ENCODE peak calls at places on chromosomes 6 and 20, in five cellular contexts. N is heart right ventricle; D is stimulated activated CD4-positive, alpha-beta T cell treated with anti-CD3 and anti-CD28 coated beads, Interleukin-1b, Interleukin-23, amount 100 ng/mL, for 48 hours; Y is NCI-H1436; L is A549. X is an unnamed sample.
A peak's percentile ranks its signal among the peaks of the same experiment; 100 is the strongest.

GRCh38 chr6:42423244-42423643 is 28.5 kb downstream of the TRERF1 start:
- DNase-seq in N (no peak), D (peak; percentile 65), Y (no peak), L (no peak), X (no peak)

GRCh38 chr6:16824804-16825777 is 63.8 kb upstream of the ATXN1 start:
- DNase-seq in N (no peak), D (no peak), Y (no peak), L (no peak), X (no peak)

GRCh38 chr6:18507561-18507960 is 120.4 kb downstream of the RNF144B start:
- DNase-seq in N (no peak), D (no peak), Y (no peak), L (no peak), X (no peak)

GRCh38 chr6:80789912-80790635 is 683.6 kb downstream of the BCKDHB start:
- DNase-seq in N (no peak), D (no peak), Y (no peak), L (no peak), X (no peak)

GRCh38 chr20:47222728-47223127 is 133.8 kb downstream of the ZMYND8 start:
- DNase-seq in N (no peak), D (no peak), Y (no peak), L (no peak), X (no peak)

GRCh38 chr6:2725999-2726567 is 24.6 kb downstream of the MYLK4 start:
- DNase-seq in N (no peak), D (no peak), Y (peak; percentile 10), L (no peak), X (no peak)

GRCh38 chr6:156791261-156791850 is 14.2 kb downstream of the ARID1B start:
- DNase-seq in N (no peak), D (peak; percentile 17), Y (peak; percentile 72), L (no peak), X (no peak)

GRCh38 chr6:112357801-112358200 is 10.7 kb downstream of the RFPL4B start:
- DNase-seq in N (no peak), D (no peak), Y (no peak), L (peak; percentile 2), X (no peak)

GRCh38 chr6:18564775-18565174 is 177.6 kb downstream of the RNF144B start:
- DNase-seq in N (no peak), D (no peak), Y (no peak), L (no peak), X (no peak)

GRCh38 chr6:170074435-170074834 is 216.4 kb downstream of the DLL1 start:
- DNase-seq in N (no peak), D (no peak), Y (no peak), L (no peak), X (no peak)

GRCh38 chr20:38173237-38174156 is 8.4 kb upstream of the TGM2 start:
- DNase-seq in N (peak; percentile 39), D (no peak), Y (no peak), L (peak; percentile 92), X (no peak)

GRCh38 chr6:110949679-110950285 is 8.7 kb upstream of the GTF3C6 start:
- DNase-seq in N (no peak), D (no peak), Y (peak; percentile 1), L (peak; percentile 38), X (no peak)

GRCh38 chr6:154513601-154514320 is 3.3 kb upstream of the CNKSR3 start:
- DNase-seq in N (no peak), D (no peak), Y (no peak), L (no peak), X (no peak)

GRCh38 chr20:1296117-1296610 is 30.1 kb downstream of the SNPH start:
- DNase-seq in N (no peak), D (no peak), Y (no peak), L (no peak), X (no peak)

GRCh38 chr20:32343438-32343837 is 14.7 kb upstream of the ASXL1 start:
- DNase-seq in N (no peak), D (no peak), Y (no peak), L (no peak), X (no peak)

GRCh38 chr20:37856932-37857660 is 45.8 kb upstream of the VSTM2L start:
- DNase-seq in N (no peak), D (no peak), Y (peak; percentile 13), L (no peak), X (no peak)

GRCh38 chr6:165308926-165309731 is at the start of gene C6orf118:
- DNase-seq in N (peak; percentile 34), D (no peak), Y (peak; percentile 7), L (peak; percentile 59), X (peak; percentile 69)

GRCh38 chr20:63333241-63333836 is 27.8 kb downstream of the CHRNA4 start:
- DNase-seq in N (peak; percentile 11), D (no peak), Y (no peak), L (no peak), X (no peak)

GRCh38 chr6:164942271-164942670 is 367.1 kb downstream of the C6orf118 start:
- DNase-seq in N (no peak), D (no peak), Y (no peak), L (no peak), X (no peak)